ENCODE peak calls at places on chromosome 22, in five cellular contexts. V is neural progenitor cell, G is mesothelial cell of epicardium, Y is cardiac fibroblast, W is Peyer's patch. O is an unnamed sample.

GRCh38 chr22:23237201-23237798 is 57.0 kb downstream of the BCR start:
- DNase-seq in Y (peak), G (no peak), W (no peak), V (peak), O (no peak)

GRCh38 chr22:38176170-38176741 is 5.4 kb downstream of the PLA2G6 start:
- DNase-seq in G (no peak), W (no peak), V (no peak), Y (peak), O (no peak)

GRCh38 chr22:44543781-44544181 is 45.7 kb upstream of the RTL6 start:
- DNase-seq in G (no peak), V (no peak), Y (no peak), W (no peak), O (no peak)

GRCh38 chr22:22044153-22044552 is 61.6 kb upstream of the TOP3B start:
- DNase-seq in G (no peak), W (no peak), V (no peak), Y (no peak), O (no peak)

GRCh38 chr22:42794551-42795510 is 62.2 kb downstream of the ARFGAP3 start:
- DNase-seq in Y (no peak), G (no peak), W (no peak), V (peak), O (no peak)

GRCh38 chr22:22745225-22746060 is 101.0 kb downstream of the GGTLC2 start:
- DNase-seq in W (peak), G (no peak), V (peak), Y (peak), O (no peak)

GRCh38 chr22:36641902-36642640 is 61.5 kb downstream of the CACNG2 start:
- DNase-seq in Y (peak), V (no peak), G (no peak), W (no peak), O (no peak)

GRCh38 chr22:35470903-35471321 is 69.7 kb upstream of the RASD2 start:
- DNase-seq in W (no peak), Y (no peak), G (no peak), V (no peak), O (no peak)

GRCh38 chr22:37862570-37863325 is 13.5 kb downstream of the EIF3L start:
- DNase-seq in G (no peak), Y (no peak), W (no peak), V (no peak), O (no peak)

GRCh38 chr22:29328055-29328454 is 12.6 kb upstream of the RASL10A start:
- DNase-seq in V (no peak), W (no peak), G (no peak), Y (no peak), O (no peak)
- TF ChIP-seq CTCF in V (no peak), W (no peak), G (peak), Y (no peak), O (peak)

DNA sequence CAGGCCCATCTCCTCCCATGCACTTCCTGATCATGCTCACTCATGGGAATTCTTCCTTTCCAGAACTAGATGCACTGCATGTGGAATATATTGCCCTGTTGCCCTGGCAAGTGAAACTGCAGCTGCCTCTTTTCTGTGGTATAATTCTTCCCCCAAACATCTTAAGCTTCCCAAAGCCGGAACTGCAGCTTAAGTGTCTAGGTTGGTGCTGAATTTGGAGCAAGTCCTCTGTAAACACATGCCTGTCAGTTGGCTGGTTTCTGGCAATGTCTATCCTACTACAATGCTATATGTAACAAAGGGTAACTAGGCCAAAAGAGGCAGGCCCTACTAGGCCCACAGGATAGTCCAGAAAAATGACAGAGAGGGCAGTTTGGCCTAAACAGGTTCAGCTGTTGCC is 27.9 kb downstream of the ASCC2 start:
- DNase-seq in V (no peak), W (no peak), G (no peak), Y (peak), O (no peak)
- TF ChIP-seq CTCF in V (no peak), W (no peak), G (no peak), Y (no peak), O (no peak)

DNA sequence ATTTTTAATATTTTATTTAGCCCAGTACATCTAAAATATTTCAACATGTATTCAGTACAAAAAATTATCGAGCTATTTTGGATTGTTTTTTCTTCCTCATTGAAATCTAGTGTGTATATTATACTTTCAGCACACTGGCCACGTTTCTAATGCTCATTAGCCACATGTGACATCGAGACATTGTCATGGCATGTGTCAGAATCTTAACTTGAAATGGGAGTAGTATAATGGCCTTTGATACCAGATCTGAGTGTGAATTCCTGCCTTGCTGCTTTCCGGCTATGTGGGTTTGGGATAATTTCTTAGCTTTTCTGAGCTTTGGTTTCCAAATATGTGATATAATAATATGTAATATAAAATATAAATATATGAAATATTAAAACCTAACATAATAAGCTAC is 54.3 kb downstream of the BCL2L13 start:
- DNase-seq in Y (no peak), W (no peak), G (no peak), V (no peak), O (no peak)
- TF ChIP-seq CTCF in Y (no peak), W (no peak), G (no peak), V (no peak), O (no peak)

GRCh38 chr22:46064966-46065666 is 85.2 kb upstream of the PPARA start:
- DNase-seq in G (no peak), V (no peak), W (peak), Y (no peak), O (no peak)

GRCh38 chr22:46062232-46062615 is 85.3 kb upstream of the WNT7B start:
- DNase-seq in Y (no peak), W (peak), G (no peak), V (no peak), O (no peak)

GRCh38 chr22:46062971-46063631 is 86.1 kb upstream of the WNT7B start:
- DNase-seq in Y (no peak), W (peak), G (no peak), V (no peak), O (no peak)

GRCh38 chr22:46064236-46064965 is 85.9 kb upstream of the PPARA start:
- DNase-seq in W (peak), G (no peak), V (no peak), Y (no peak), O (no peak)

GRCh38 chr22:46063861-46064235 is 86.5 kb upstream of the PPARA start:
- DNase-seq in W (peak), V (no peak), G (no peak), Y (no peak), O (no peak)
- TF ChIP-seq CTCF in W (no peak), V (no peak), G (no peak), Y (no peak), O (no peak)

DNA sequence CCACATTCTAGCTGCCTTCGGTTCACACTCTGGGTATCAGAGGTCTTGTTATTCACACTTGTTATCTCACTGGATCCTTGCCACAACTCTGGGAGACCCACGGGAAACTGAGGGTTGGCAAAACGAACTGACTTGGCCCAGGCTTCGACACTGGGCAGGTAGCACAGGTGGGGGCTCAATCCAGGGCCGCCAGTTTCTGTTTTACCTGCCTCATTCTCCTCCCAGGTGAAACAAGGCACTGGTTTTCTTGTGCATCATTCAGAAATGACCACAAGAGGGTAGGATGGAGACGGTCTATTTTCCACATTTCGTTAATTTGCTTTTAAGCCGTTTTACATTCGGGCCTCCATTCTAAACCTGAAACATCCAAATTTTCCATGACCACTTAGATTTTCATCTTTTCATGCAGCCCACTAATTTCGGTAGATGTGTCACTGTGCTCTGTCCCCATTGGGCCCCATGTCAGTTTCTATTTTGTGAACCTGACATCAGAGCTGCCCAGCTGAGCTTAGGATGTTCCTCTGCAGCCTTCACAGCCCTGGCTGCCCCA is 108.1 kb downstream of the KIAA1671 start:
- DNase-seq in V (no peak), Y (no peak), W (no peak), G (no peak), O (no peak)
- TF ChIP-seq CTCF in V (peak), Y (no peak), W (peak), G (peak), O (peak)

DNA sequence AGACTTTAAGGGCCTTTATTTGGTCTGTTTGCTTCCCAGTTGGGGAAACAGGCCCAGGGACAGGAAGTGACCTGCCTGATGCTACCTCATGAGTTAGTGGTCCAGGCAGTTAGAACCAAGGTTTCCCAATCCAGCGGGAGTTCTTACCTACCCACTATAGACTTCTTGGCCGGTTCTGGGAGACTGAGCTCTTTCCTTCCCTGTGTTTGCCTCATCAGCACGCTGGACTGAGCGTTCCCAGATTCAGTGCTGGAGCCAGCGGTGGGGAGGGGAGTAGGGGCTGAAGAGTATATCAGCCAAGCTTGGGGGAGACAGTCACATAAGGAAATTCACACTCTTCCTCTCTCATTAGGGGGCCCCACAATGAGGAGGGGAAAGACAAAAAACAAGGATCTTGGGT is 27.1 kb downstream of the TIMP3 start:
- DNase-seq in Y (no peak), V (no peak), W (no peak), G (no peak), O (no peak)
- TF ChIP-seq CTCF in Y (no peak), V (no peak), W (no peak), G (no peak), O (no peak)

DNA sequence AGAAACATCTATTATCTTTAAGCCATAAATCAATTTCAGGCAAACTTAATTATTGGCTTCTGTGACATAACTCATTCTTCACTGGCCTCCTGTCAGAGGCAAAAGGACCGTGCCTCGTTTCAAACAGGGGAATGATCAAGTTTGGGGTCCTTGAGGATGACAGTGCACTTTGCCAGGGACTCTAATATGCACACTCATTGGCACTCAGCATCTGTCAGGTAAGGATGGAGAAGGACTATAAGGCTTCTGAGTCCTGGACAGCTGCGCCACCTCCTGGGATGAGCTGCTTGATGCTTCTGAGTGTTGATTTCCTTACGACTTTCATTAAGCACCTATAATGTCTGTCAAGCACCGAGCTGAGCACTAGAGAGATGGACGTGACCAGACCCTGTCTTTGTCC is 20.2 kb downstream of the BPIFC start:
- DNase-seq in G (no peak), W (peak), V (peak), Y (peak), O (no peak)
- TF ChIP-seq CTCF in G (no peak), W (peak), V (peak), Y (no peak), O (peak)

GRCh38 chr22:46444390-46444854 is 93.0 kb downstream of the CELSR1 start:
- DNase-seq in G (no peak), V (no peak), W (no peak), Y (no peak), O (no peak)
- TF ChIP-seq CTCF in G (no peak), V (no peak), W (no peak), Y (no peak), O (no peak)

GRCh38 chr22:20016734-20017621 is at the start of gene ARVCF:
- DNase-seq in G (peak), V (peak), W (peak), Y (peak), O (peak)
- TF ChIP-seq CTCF in G (peak), V (no peak), W (peak), Y (no peak), O (peak)

DNA sequence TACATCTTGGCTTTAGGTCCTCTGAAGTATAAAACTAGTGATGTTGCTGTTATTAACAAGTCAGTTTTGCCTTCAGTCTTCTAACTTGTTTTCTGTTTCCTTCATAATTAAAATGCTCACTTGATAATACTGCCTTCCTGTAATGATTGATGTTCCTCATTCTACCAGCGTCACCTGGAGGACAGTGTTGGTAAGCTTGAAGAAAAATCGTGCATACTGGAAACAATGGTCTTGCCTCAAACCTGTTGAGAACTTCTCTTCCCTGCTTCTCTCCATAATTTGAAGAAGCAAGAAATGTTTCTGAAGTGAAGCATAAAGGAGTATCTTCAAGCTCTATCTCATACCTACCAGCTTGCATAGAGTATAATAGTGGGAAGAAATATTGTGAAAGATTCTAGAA is 3.0 kb downstream of the YWHAH start:
- DNase-seq in V (no peak), Y (peak), G (no peak), W (no peak), O (no peak)
- TF ChIP-seq CTCF in V (peak), Y (peak), G (no peak), W (peak), O (peak)